ENCODE peak calls at places on chromosomes 4 and X, in seven cellular contexts. G is OCI-LY7, D is tibial nerve, L is DND-41, N is tibial artery, W is left ventricle myocardium inferior, Q is A549. U is an unnamed sample. For H3K9me3, the result is how much of the 10 kb centered on the place peaks cover.

GRCh38 chrX:130171446-130172126 is at the start of gene RAB33A:
- DNase-seq in G (no peak), D (no peak), L (peak), N (peak), W (peak), Q (no peak), U (peak)

GRCh38 chr4:115119804-115120352 is 6.5 kb upstream of the NDST4 start:
- DNase-seq in G (no peak), D (no peak), L (no peak), N (no peak), W (no peak), Q (no peak), U (no peak)

GRCh38 chrX:7133036-7133412 is 14.5 kb upstream of the STS start:
- DNase-seq in G (no peak), D (no peak), L (no peak), N (no peak), W (peak), Q (no peak), U (no peak)

GRCh38 chrX:13000311-13000811 is 25.5 kb downstream of the TMSB4X start:
- DNase-seq in G (peak), D (no peak), L (peak), N (no peak), W (no peak), Q (no peak), U (no peak)

GRCh38 chr4:52037730-52038108 is 380 bp downstream of the SGCB start:
- DNase-seq in G (peak), D (no peak), L (peak), N (peak), W (peak), Q (peak), U (no peak)

GRCh38 chr4:186727977-186728519 is 4.4 kb upstream of the FAT1 start:
- DNase-seq in G (no peak), D (no peak), L (no peak), N (no peak), W (no peak), Q (no peak), U (no peak)

GRCh38 chr4:121217385-121217784 is 53.3 kb upstream of the TNIP3 start:
- DNase-seq in G (no peak), D (no peak), L (no peak), N (no peak), W (no peak), Q (no peak), U (no peak)

GRCh38 chr4:121177238-121178137 is 13.4 kb upstream of the TNIP3 start:
- DNase-seq in G (no peak), D (no peak), L (no peak), N (no peak), W (no peak), Q (no peak), U (no peak)

GRCh38 chrX:63394872-63395271 is 43.7 kb upstream of the SPIN4 start:
- DNase-seq in G (no peak), D (no peak), L (no peak), N (no peak), W (no peak), Q (no peak), U (no peak)

GRCh38 chr4:105596676-105597075 is 44.3 kb downstream of the ARHGEF38 start:
- DNase-seq in G (no peak), D (no peak), L (no peak), N (no peak), W (no peak), Q (no peak), U (no peak)

GRCh38 chr4:118826723-118827444 is 9.0 kb downstream of the SEC24D start:
- DNase-seq in G (no peak), D (no peak), L (no peak), N (no peak), W (no peak), Q (no peak), U (no peak)

GRCh38 chr4:109977854-109978501 is 65.3 kb downstream of the EGF start:
- DNase-seq in G (peak), D (no peak), L (no peak), N (no peak), W (no peak), Q (peak), U (no peak)

GRCh38 chr4:48974979-48975640 is 11.0 kb upstream of the CWH43 start:
- DNase-seq in G (no peak), D (no peak), L (no peak), N (no peak), W (no peak), Q (no peak), U (no peak)

GRCh38 chrX:115892787-115893671 is 277.5 kb upstream of the AGTR2 start:
- DNase-seq in G (no peak), D (no peak), L (no peak), N (no peak), W (no peak), Q (no peak), U (no peak)

GRCh38 chr4:64266263-64266662 is 143.0 kb downstream of the TECRL start:
- DNase-seq in G (no peak), D (no peak), L (no peak), N (no peak), W (no peak), Q (no peak), U (no peak)

GRCh38 chrX:74349387-74349786 is 45.4 kb downstream of the ZCCHC13 start:
- DNase-seq in G (no peak), D (no peak), L (no peak), N (no peak), W (no peak), Q (no peak), U (no peak)

GRCh38 chrX:111568356-111568755 is 56.9 kb downstream of the SERTM2 start:
- DNase-seq in G (no peak), D (no peak), L (no peak), N (no peak), W (no peak), Q (peak), U (no peak)

GRCh38 chr4:112910109-112910736 is 139.2 kb upstream of the ANK2 start:
- DNase-seq in G (no peak), D (no peak), L (no peak), N (no peak), W (no peak), Q (no peak), U (no peak)

GRCh38 chr4:149980941-149981340 is 97.3 kb upstream of the DCLK2 start:
- DNase-seq in G (peak), D (peak), L (peak), N (peak), W (peak), Q (peak), U (no peak)

GRCh38 chrX:149497626-149498025 is 7.5 kb downstream of the IDS start:
- DNase-seq in G (no peak), D (no peak), L (no peak), N (no peak), W (no peak), Q (no peak), U (no peak)

GRCh38 chr4:177227636-177228035 is 82.0 kb upstream of the NEIL3 start:
- DNase-seq in G (no peak), D (no peak), L (peak), N (no peak), W (no peak), Q (no peak), U (no peak)

GRCh38 chr4:68267433-68267944 is 22.0 kb upstream of the TMPRSS11B start:
- DNase-seq in G (no peak), D (no peak), L (no peak), N (no peak), W (no peak), Q (no peak), U (no peak)
- H3K9me3 ChIP-seq in G (under half), D (under half), L (under half), N (under half), W (under half), Q (under half), U (under half)

DNA sequence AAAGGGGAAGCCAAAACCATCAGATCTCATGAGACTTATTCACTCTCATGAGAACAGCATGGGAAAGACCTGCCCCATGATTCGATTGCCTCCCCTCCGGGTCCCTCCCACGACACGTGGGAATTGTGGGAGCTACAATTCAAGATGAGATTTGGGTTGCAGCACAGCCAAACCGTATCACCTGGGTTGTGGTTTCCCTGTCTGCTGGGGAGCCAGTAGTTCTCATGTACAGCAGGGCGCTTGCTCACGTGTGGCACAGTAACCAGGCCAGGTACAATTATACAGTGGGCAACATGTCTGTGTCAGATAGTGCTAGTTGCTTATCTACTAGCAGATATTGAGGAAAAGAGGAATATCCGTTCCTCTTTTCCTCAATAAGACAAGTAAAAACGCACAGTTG is 11.1 kb upstream of the RS1 start:
- DNase-seq in G (no peak), D (no peak), L (no peak), N (no peak), W (no peak), Q (no peak), U (no peak)
- H3K9me3 ChIP-seq in G (under half), D (under half), L (under half), N (under half), W (under half), Q (under half), U (under half)

GRCh38 chrX:143754183-143754582 is 33.6 kb upstream of the SPANXN2 start:
- DNase-seq in G (no peak), D (no peak), L (no peak), N (no peak), W (no peak), Q (no peak), U (no peak)
- H3K9me3 ChIP-seq in G (under half), D (under half), L (under half), N (under half), W (under half), Q (under half), U (under half)

GRCh38 chr4:10036926-10037325 is 15.6 kb upstream of the SLC2A9 start:
- DNase-seq in G (no peak), D (no peak), L (no peak), N (no peak), W (no peak), Q (no peak), U (no peak)
- H3K9me3 ChIP-seq in G (under half), D (under half), L (under half), N (under half), W (under half), Q (under half), U (under half)

GRCh38 chrX:64792598-64793337 is 183.5 kb downstream of the ZC4H2 start:
- DNase-seq in G (no peak), D (no peak), L (no peak), N (no peak), W (no peak), Q (no peak), U (no peak)
- H3K9me3 ChIP-seq in G (under half), D (under half), L (under half), N (under half), W (under half), Q (under half), U (under half)

GRCh38 chrX:47420264-47420663 is 49.9 kb downstream of the ZNF157 start:
- DNase-seq in G (no peak), D (no peak), L (no peak), N (no peak), W (no peak), Q (no peak), U (no peak)
- H3K9me3 ChIP-seq in G (under half), D (under half), L (under half), N (under half), W (under half), Q (under half), U (under half)

DNA sequence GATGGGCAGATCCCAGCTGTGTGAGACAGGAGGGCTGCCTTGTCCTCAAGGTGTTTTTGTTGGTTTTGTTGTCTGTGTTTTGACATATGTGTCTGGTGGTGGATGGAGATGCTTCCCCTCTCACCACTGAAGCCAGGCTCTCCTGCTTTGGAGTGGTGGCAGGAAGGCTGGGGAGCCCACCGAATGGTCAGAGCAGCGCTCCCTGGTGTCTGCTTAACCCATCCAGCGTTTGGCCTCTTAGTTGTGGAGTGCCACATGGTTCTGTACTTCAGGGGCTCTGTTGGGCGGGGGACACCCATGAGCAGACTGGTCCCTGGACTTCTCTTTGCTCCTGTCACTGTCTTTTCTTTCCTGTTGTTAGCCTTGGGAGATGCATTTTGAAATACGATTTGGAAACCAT is 51.9 kb downstream of the DLG3 start:
- DNase-seq in G (no peak), D (no peak), L (no peak), N (no peak), W (no peak), Q (no peak), U (no peak)
- H3K9me3 ChIP-seq in G (under half), D (under half), L (under half), N (under half), W (under half), Q (under half), U (under half)

DNA sequence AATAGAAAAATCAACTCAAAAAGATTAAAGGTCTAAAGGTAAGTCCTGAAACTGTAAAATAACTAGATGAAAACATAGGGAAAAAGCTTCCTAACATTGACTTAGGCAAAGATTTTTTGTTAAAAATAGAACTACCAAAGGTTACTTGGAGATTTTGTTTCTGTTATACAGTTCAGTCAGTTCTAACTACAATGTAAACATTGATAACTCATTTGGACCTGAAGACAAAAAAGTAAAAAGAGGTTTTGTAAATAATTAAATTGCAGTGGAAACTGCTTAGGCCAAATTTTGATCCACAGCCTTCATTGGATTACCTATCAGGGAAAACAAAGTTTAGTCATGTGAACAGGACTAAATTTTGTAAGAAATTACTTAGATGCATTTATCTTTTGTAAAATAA is 101.8 kb downstream of the SLITRK2 start:
- DNase-seq in G (no peak), D (no peak), L (no peak), N (no peak), W (no peak), Q (no peak), U (no peak)
- H3K9me3 ChIP-seq in G (under half), D (under half), L (under half), N (under half), W (under half), Q (under half), U (under half)

DNA sequence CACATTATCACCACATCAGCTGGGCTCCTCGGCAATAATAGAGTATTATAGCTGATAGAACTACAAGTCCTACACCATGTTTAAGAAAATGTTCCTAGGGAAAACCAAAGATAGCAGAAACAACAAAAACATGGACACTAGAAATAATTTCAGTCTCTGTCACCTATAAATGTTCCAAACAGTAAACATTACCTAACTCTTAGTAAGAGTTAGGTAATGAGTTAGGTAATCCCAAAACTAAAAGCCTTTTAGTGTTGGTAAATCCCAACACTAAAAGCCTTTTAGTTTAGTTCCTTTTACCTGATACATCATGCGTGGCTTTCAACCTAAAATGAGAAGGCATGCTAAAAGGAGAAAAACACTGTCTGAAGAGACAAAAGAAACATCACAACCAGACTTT is 35.5 kb downstream of the MAGED2 start:
- DNase-seq in G (no peak), D (no peak), L (no peak), N (no peak), W (no peak), Q (no peak), U (no peak)
- H3K9me3 ChIP-seq in G (under half), D (under half), L (under half), N (under half), W (under half), Q (under half), U (under half)